ENCODE peak calls at places on chromosomes 2 and 18, in eight cellular contexts. N, H, T, F, L, C, B and G are unnamed samples.

GRCh38 chr2:88067598-88067997 is at the start of gene SMYD1:
- ATAC-seq in N (no peak), H (no peak), T (no peak), C (no peak), B (no peak), L (no peak), F (no peak), G (no peak)

GRCh38 chr2:185738679-185739472 is at the start of gene FSIP2:
- ATAC-seq in H (peak; percentile 98), N (peak; percentile 92), F (peak; percentile 99), T (peak; percentile 85), B (peak; percentile 100), L (peak; percentile 98), C (no peak), G (peak; percentile 66)

GRCh38 chr2:220272656-220273055 is 645.2 kb downstream of the SLC4A3 start:
- ATAC-seq in C (no peak), F (no peak), L (no peak), T (no peak), H (no peak), B (no peak), N (no peak), G (no peak)

GRCh38 chr2:160332318-160332717 is 132.2 kb upstream of the ITGB6 start:
- ATAC-seq in L (no peak), N (peak; percentile 55), F (no peak), H (no peak), T (peak; percentile 78), B (peak; percentile 27), C (no peak), G (peak; percentile 60)

GRCh38 chr2:96533292-96534073 is 3.1 kb upstream of the ARID5A start:
- ATAC-seq in F (no peak), T (peak; percentile 37), B (no peak), C (no peak), L (no peak), H (no peak), N (no peak), G (peak; percentile 61)

GRCh38 chr2:152097291-152098032 is 1.4 kb downstream of the CACNB4 start:
- ATAC-seq in L (peak; percentile 55), C (peak; percentile 43), T (peak; percentile 68), B (no peak), F (peak; percentile 57), N (no peak), H (peak; percentile 30), G (peak; percentile 52)

GRCh38 chr18:28884304-28884703 is 707.4 kb upstream of the CDH2 start:
- ATAC-seq in L (no peak), H (no peak), F (no peak), N (no peak), T (no peak), C (no peak), B (no peak), G (no peak)

GRCh38 chr2:49068613-49069012 is 85.7 kb downstream of the FSHR start:
- ATAC-seq in B (no peak), F (no peak), N (peak; percentile 68), C (no peak), H (no peak), T (no peak), L (no peak), G (no peak)

GRCh38 chr2:207311316-207312005 is 145.7 kb upstream of the KLF7 start:
- ATAC-seq in H (peak; percentile 95), B (peak; percentile 96), L (peak; percentile 87), C (peak; percentile 73), N (no peak), F (peak; percentile 51), T (peak; percentile 90), G (peak; percentile 89)

GRCh38 chr2:85527787-85528186 is 11.2 kb upstream of the MAT2A start:
- ATAC-seq in T (no peak), L (no peak), B (no peak), F (no peak), H (no peak), N (no peak), C (no peak), G (no peak)

GRCh38 chr2:121858406-121858805 is 103.0 kb downstream of the TSN start:
- ATAC-seq in C (no peak), B (no peak), N (no peak), L (no peak), F (no peak), T (no peak), H (no peak), G (no peak)

GRCh38 chr18:2534906-2535305 is 36.4 kb downstream of the METTL4 start:
- ATAC-seq in N (no peak), L (no peak), H (peak; percentile 78), C (no peak), T (no peak), F (no peak), B (no peak), G (no peak)

GRCh38 chr2:98683728-98684127 is 47.2 kb downstream of the MGAT4A start:
- ATAC-seq in C (no peak), T (no peak), N (no peak), F (no peak), H (no peak), L (no peak), B (no peak), G (no peak)

GRCh38 chr18:44458777-44459176 is 221.9 kb upstream of the SETBP1 start:
- ATAC-seq in F (no peak), N (no peak), B (no peak), T (no peak), H (no peak), L (no peak), C (no peak), G (no peak)

GRCh38 chr2:152433289-152433688 is 98.3 kb downstream of the FMNL2 start:
- ATAC-seq in L (no peak), C (no peak), T (peak; percentile 42), N (no peak), B (no peak), H (no peak), F (no peak), G (no peak)

GRCh38 chr2:52341732-52342131 is 1309.8 kb upstream of the NRXN1 start:
- ATAC-seq in N (no peak), L (peak; percentile 53), H (no peak), F (no peak), T (no peak), B (no peak), C (no peak), G (no peak)

GRCh38 chr2:170276926-170277571 is 99.1 kb downstream of the MYO3B start:
- ATAC-seq in C (no peak), H (no peak), L (no peak), T (no peak), B (peak; percentile 74), N (peak; percentile 75), F (no peak), G (no peak)
- TF ChIP-seq POLR2AphosphoS5 in C (no peak), H (no peak), L (no peak), T (no peak), B (no peak), N (no peak), F (no peak), G (no peak)

GRCh38 chr2:2850218-2850850 is 519.3 kb upstream of the MYT1L start:
- ATAC-seq in F (no peak), T (no peak), L (peak; percentile 19), H (no peak), N (no peak), C (no peak), B (no peak), G (no peak)
- TF ChIP-seq POLR2AphosphoS5 in F (no peak), T (no peak), L (no peak), H (no peak), N (no peak), C (no peak), B (no peak), G (no peak)

GRCh38 chr2:3099860-3100234 is 277.8 kb downstream of the EIPR1 start:
- ATAC-seq in H (no peak), C (no peak), T (no peak), N (no peak), L (no peak), F (no peak), B (no peak), G (no peak)

GRCh38 chr2:3100386-3100785 is 277.2 kb downstream of the EIPR1 start:
- ATAC-seq in H (no peak), B (no peak), C (no peak), F (no peak), N (no peak), L (no peak), T (no peak), G (no peak)

GRCh38 chr2:3101704-3102055 is 275.9 kb downstream of the EIPR1 start:
- ATAC-seq in B (no peak), N (no peak), C (no peak), F (no peak), H (no peak), L (no peak), T (no peak), G (no peak)

GRCh38 chr2:3102081-3102914 is 275.3 kb downstream of the EIPR1 start:
- ATAC-seq in H (no peak), C (no peak), B (no peak), L (peak; percentile 46), F (no peak), T (peak; percentile 34), N (no peak), G (no peak)

DNA sequence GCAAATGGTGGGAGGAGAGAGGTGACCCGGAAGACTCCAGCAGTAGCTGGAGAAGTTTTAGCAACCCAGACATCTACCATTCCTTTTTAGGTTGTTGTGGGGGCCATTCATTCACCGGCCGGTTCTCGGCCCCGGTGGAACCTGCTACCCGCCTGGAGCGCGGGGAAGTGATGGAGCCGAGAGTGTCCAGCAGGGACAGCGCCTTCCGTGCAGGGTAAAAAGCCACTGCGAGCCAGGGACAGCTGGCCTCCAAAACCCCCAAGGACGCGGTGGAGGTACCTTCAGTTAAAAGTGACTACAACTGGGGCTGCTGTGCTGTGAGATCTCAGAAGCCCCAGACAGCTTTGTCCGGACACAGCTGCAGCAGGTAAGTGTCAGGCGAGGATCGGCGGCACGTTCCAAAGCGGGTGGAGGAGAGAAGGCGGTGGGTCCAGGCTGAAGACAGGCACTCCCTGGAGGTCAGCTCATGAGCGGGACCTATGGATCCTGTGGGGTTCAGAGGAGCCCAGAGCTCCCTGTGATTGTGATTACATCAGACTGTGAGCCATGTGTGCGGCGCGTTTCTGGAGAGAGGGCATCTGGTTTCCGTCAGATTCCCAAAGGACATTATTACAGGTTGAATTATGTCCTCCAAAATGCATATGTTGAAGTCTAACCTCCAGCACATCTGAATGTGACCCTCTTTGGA is 276.5 kb downstream of the EIPR1 start:
- ATAC-seq in N (no peak), H (no peak), T (no peak), C (no peak), F (no peak), B (peak; percentile 14), L (no peak), G (no peak)
- TF ChIP-seq POLR2AphosphoS5 in N (no peak), H (no peak), T (no peak), C (no peak), F (no peak), B (no peak), L (no peak), G (no peak)

GRCh38 chr2:237532225-237532624 is 34.1 kb upstream of the PRLH start:
- ATAC-seq in F (no peak), T (no peak), N (peak; percentile 25), L (no peak), H (no peak), B (no peak), C (no peak), G (no peak)

GRCh38 chr2:237535385-237536082 is 30.8 kb upstream of the PRLH start:
- ATAC-seq in H (no peak), L (no peak), C (no peak), F (no peak), N (no peak), B (no peak), T (no peak), G (no peak)

GRCh38 chr2:237533668-237534138 is 32.7 kb upstream of the PRLH start:
- ATAC-seq in F (no peak), C (no peak), L (no peak), N (no peak), B (no peak), T (no peak), H (no peak), G (no peak)

GRCh38 chr2:237536083-237536415 is 30.3 kb upstream of the PRLH start:
- ATAC-seq in B (no peak), T (no peak), H (no peak), F (no peak), N (no peak), L (no peak), C (no peak), G (no peak)

GRCh38 chr2:237534380-237534779 is 32.0 kb upstream of the PRLH start:
- ATAC-seq in F (no peak), N (no peak), B (no peak), T (no peak), H (no peak), C (no peak), L (no peak), G (no peak)
- TF ChIP-seq POLR2AphosphoS5 in F (no peak), N (no peak), B (no peak), T (no peak), H (no peak), C (no peak), L (no peak), G (no peak)